ENCODE peak calls at places on chromosomes 1 and 21, in seven cellular contexts. Z is stimulated activated CD8-positive, alpha-beta memory T cell treated with anti-CD3 and anti-CD28 coated beads, Interleukin-15, amount 100 ng/mL, for 1 hour; U is activated B cell treated with CpG ODN at 0.5 μM for 24 hours; P is GM04503; F is pulmonary artery endothelial cell; W is cortex of kidney; K is suprapubic skin. I is an unnamed sample.

GRCh38 chr1:202710070-202711025 is at the start of gene SYT2:
- DNase-seq in Z (no peak), U (no peak), P (no peak), F (no peak), W (no peak), K (no peak), I (no peak)

GRCh38 chr1:222443566-222443965 is 104.3 kb downstream of the HHIPL2 start:
- DNase-seq in Z (no peak), U (no peak), P (no peak), F (no peak), W (no peak), K (no peak), I (no peak)

GRCh38 chr1:6040859-6041415 is 4.8 kb upstream of the KCNAB2 start:
- DNase-seq in Z (no peak), U (no peak), P (no peak), F (no peak), W (no peak), K (no peak), I (no peak)

GRCh38 chr1:161962094-161962887 is 61.4 kb downstream of the OLFML2B start:
- DNase-seq in Z (no peak), U (no peak), P (peak), F (peak), W (no peak), K (no peak), I (peak)

GRCh38 chr1:116360435-116361173 is 12.4 kb upstream of the ATP1A1 start:
- DNase-seq in Z (no peak), U (no peak), P (no peak), F (no peak), W (no peak), K (no peak), I (no peak)

GRCh38 chr1:223492044-223492443 is 98.8 kb downstream of the CCDC185 start:
- DNase-seq in Z (no peak), U (no peak), P (no peak), F (no peak), W (no peak), K (no peak), I (no peak)

GRCh38 chr1:158121604-158122254 is 59.0 kb upstream of the CD1D start:
- DNase-seq in Z (no peak), U (no peak), P (no peak), F (no peak), W (no peak), K (no peak), I (no peak)

GRCh38 chr1:1596493-1597274 is 3.3 kb downstream of the FNDC10 start:
- DNase-seq in Z (no peak), U (no peak), P (no peak), F (no peak), W (no peak), K (no peak), I (no peak)

GRCh38 chr21:33121715-33122475 is 52.0 kb downstream of the OLIG1 start:
- DNase-seq in Z (no peak), U (no peak), P (no peak), F (no peak), W (no peak), K (no peak), I (no peak)

GRCh38 chr21:18334066-18334465 is 69.5 kb downstream of the TMPRSS15 start:
- DNase-seq in Z (no peak), U (no peak), P (no peak), F (no peak), W (no peak), K (no peak), I (no peak)

GRCh38 chr1:15272009-15272781 is 25.2 kb downstream of the FHAD1 start:
- DNase-seq in Z (no peak), U (no peak), P (peak), F (peak), W (no peak), K (peak), I (peak)

GRCh38 chr1:208604295-208604694 is 360.1 kb upstream of the PLXNA2 start:
- DNase-seq in Z (no peak), U (no peak), P (no peak), F (no peak), W (no peak), K (no peak), I (no peak)

GRCh38 chr1:24940231-24940630 is 10.2 kb upstream of the RUNX3 start:
- DNase-seq in Z (no peak), U (no peak), P (no peak), F (no peak), W (no peak), K (no peak), I (no peak)

GRCh38 chr1:44015206-44015605 is 16.1 kb downstream of the SLC6A9 start:
- DNase-seq in Z (no peak), U (no peak), P (no peak), F (no peak), W (no peak), K (no peak), I (no peak)

GRCh38 chr1:2629627-2630497 is 3.0 kb downstream of the MMEL1 start:
- DNase-seq in Z (no peak), U (no peak), P (no peak), F (no peak), W (no peak), K (no peak), I (no peak)

GRCh38 chr1:15273274-15273673 is 26.3 kb downstream of the FHAD1 start:
- DNase-seq in Z (no peak), U (no peak), P (no peak), F (no peak), W (no peak), K (peak), I (no peak)

GRCh38 chr1:81660286-81660685 is 140.4 kb upstream of the ADGRL2 start:
- DNase-seq in Z (no peak), U (no peak), P (no peak), F (no peak), W (no peak), K (no peak), I (no peak)

GRCh38 chr1:228101994-228102790 is 933 bp downstream of the C1orf35 start:
- DNase-seq in Z (no peak), U (peak), P (no peak), F (no peak), W (no peak), K (no peak), I (no peak)

GRCh38 chr1:177600936-177601335 is 368.9 kb downstream of the SEC16B start:
- DNase-seq in Z (no peak), U (no peak), P (no peak), F (no peak), W (no peak), K (no peak), I (no peak)

GRCh38 chr1:119687391-119688079 is 24.2 kb upstream of the PHGDH start:
- DNase-seq in Z (no peak), U (no peak), P (no peak), F (no peak), W (no peak), K (no peak), I (no peak)

GRCh38 chr1:47805826-47806450 is 191.2 kb downstream of the TRABD2B start:
- DNase-seq in Z (no peak), U (no peak), P (no peak), F (no peak), W (no peak), K (no peak), I (no peak)

GRCh38 chr1:183414365-183414764 is 3.8 kb downstream of the NMNAT2 start:
- DNase-seq in Z (no peak), U (no peak), P (no peak), F (no peak), W (no peak), K (no peak), I (no peak)

I was measured in stimulated activated CD4-positive, alpha-beta T cell treated with anti-CD3 and anti-CD28 coated beads, TNF-alpha, amount 100 ng/mL, for 24 hours.